ENCODE peak calls at places on chromosome 1, in nine cellular contexts. One of them, this sample, is unnamed.

GRCh38 chr1:60448866-60449265 is 375.3 kb upstream of the C1orf87 start:
- DNase-seq in upper lobe of left lung: no peak
- DNase-seq in A549: no peak
- DNase-seq in heart right ventricle: no peak
- DNase-seq in adrenal gland: no peak
- DNase-seq in CD8-positive, alpha-beta T cell: no peak
- DNase-seq in cardiac muscle cell: no peak
- DNase-seq in PC-3: no peak
- DNase-seq in sigmoid colon: no peak
- DNase-seq in this sample: no peak

GRCh38 chr1:21546122-21546825 is 37.1 kb downstream of the ALPL start:
- DNase-seq in CD8-positive, alpha-beta T cell: no peak
- DNase-seq in upper lobe of left lung: no peak
- DNase-seq in cardiac muscle cell: peak; percentile 80
- DNase-seq in heart right ventricle: no peak
- DNase-seq in adrenal gland: no peak
- DNase-seq in sigmoid colon: no peak
- DNase-seq in A549: no peak
- DNase-seq in PC-3: no peak
- DNase-seq in this sample: no peak

GRCh38 chr1:219669042-219669441 is 56.1 kb upstream of the ZC3H11B start:
- DNase-seq in A549: no peak
- DNase-seq in sigmoid colon: no peak
- DNase-seq in adrenal gland: no peak
- DNase-seq in cardiac muscle cell: no peak
- DNase-seq in upper lobe of left lung: no peak
- DNase-seq in heart right ventricle: no peak
- DNase-seq in PC-3: peak; percentile 56
- DNase-seq in CD8-positive, alpha-beta T cell: no peak
- DNase-seq in this sample: no peak

GRCh38 chr1:111222308-111223125 is 5.0 kb upstream of the CHI3L2 start:
- DNase-seq in sigmoid colon: peak; percentile 83
- DNase-seq in heart right ventricle: peak; percentile 66
- DNase-seq in cardiac muscle cell: peak; percentile 74
- DNase-seq in CD8-positive, alpha-beta T cell: peak; percentile 57
- DNase-seq in upper lobe of left lung: no peak
- DNase-seq in A549: peak; percentile 56
- DNase-seq in PC-3: peak; percentile 90
- DNase-seq in adrenal gland: peak; percentile 83
- DNase-seq in this sample: peak; percentile 86

GRCh38 chr1:2875677-2876531 is 74.4 kb upstream of the TTC34 start:
- DNase-seq in cardiac muscle cell: no peak
- DNase-seq in PC-3: peak; percentile 49
- DNase-seq in CD8-positive, alpha-beta T cell: no peak
- DNase-seq in sigmoid colon: no peak
- DNase-seq in A549: peak; percentile 28
- DNase-seq in upper lobe of left lung: peak; percentile 87
- DNase-seq in adrenal gland: no peak
- DNase-seq in heart right ventricle: no peak
- DNase-seq in this sample: no peak

GRCh38 chr1:203425668-203425999 is 50.0 kb upstream of the PRELP start:
- DNase-seq in A549: no peak
- DNase-seq in PC-3: peak; percentile 40
- DNase-seq in adrenal gland: no peak
- DNase-seq in sigmoid colon: no peak
- DNase-seq in upper lobe of left lung: no peak
- DNase-seq in CD8-positive, alpha-beta T cell: no peak
- DNase-seq in heart right ventricle: no peak
- DNase-seq in cardiac muscle cell: no peak
- DNase-seq in this sample: no peak

GRCh38 chr1:207959141-207959825 is 48.4 kb upstream of the CD34 start:
- DNase-seq in heart right ventricle: peak; percentile 86
- DNase-seq in upper lobe of left lung: peak; percentile 95
- DNase-seq in cardiac muscle cell: peak; percentile 78
- DNase-seq in sigmoid colon: peak; percentile 94
- DNase-seq in PC-3: no peak
- DNase-seq in CD8-positive, alpha-beta T cell: no peak
- DNase-seq in adrenal gland: peak; percentile 91
- DNase-seq in A549: no peak
- DNase-seq in this sample: peak; percentile 66

GRCh38 chr1:22318279-22318983 is 133.2 kb upstream of the ZBTB40 start:
- DNase-seq in cardiac muscle cell: no peak
- DNase-seq in A549: no peak
- DNase-seq in heart right ventricle: no peak
- DNase-seq in upper lobe of left lung: peak; percentile 63
- DNase-seq in PC-3: no peak
- DNase-seq in sigmoid colon: no peak
- DNase-seq in CD8-positive, alpha-beta T cell: no peak
- DNase-seq in adrenal gland: peak; percentile 79
- DNase-seq in this sample: peak; percentile 88

GRCh38 chr1:155295183-155295941 is 5.9 kb downstream of the PKLR start:
- DNase-seq in heart right ventricle: no peak
- DNase-seq in PC-3: no peak
- DNase-seq in cardiac muscle cell: no peak
- DNase-seq in upper lobe of left lung: peak; percentile 82
- DNase-seq in adrenal gland: no peak
- DNase-seq in sigmoid colon: no peak
- DNase-seq in CD8-positive, alpha-beta T cell: no peak
- DNase-seq in A549: no peak
- DNase-seq in this sample: no peak

GRCh38 chr1:218700666-218701065 is 355.5 kb downstream of the TGFB2 start:
- DNase-seq in A549: no peak
- DNase-seq in cardiac muscle cell: no peak
- DNase-seq in heart right ventricle: no peak
- DNase-seq in adrenal gland: no peak
- DNase-seq in upper lobe of left lung: no peak
- DNase-seq in sigmoid colon: no peak
- DNase-seq in CD8-positive, alpha-beta T cell: no peak
- DNase-seq in PC-3: no peak
- DNase-seq in this sample: no peak

GRCh38 chr1:92901699-92902405 is 59.4 kb downstream of the DIPK1A start:
- DNase-seq in sigmoid colon: no peak
- DNase-seq in A549: no peak
- DNase-seq in CD8-positive, alpha-beta T cell: no peak
- DNase-seq in adrenal gland: no peak
- DNase-seq in cardiac muscle cell: no peak
- DNase-seq in heart right ventricle: no peak
- DNase-seq in upper lobe of left lung: no peak
- DNase-seq in PC-3: no peak
- DNase-seq in this sample: no peak

GRCh38 chr1:16038620-16038912 is 5.0 kb upstream of the CLCNKB start:
- DNase-seq in heart right ventricle: no peak
- DNase-seq in cardiac muscle cell: no peak
- DNase-seq in sigmoid colon: no peak
- DNase-seq in adrenal gland: no peak
- DNase-seq in PC-3: peak; percentile 18
- DNase-seq in upper lobe of left lung: no peak
- DNase-seq in CD8-positive, alpha-beta T cell: no peak
- DNase-seq in A549: no peak
- DNase-seq in this sample: no peak

GRCh38 chr1:67723620-67724019 is 38.6 kb downstream of the GADD45A start:
- DNase-seq in PC-3: peak; percentile 85
- DNase-seq in cardiac muscle cell: peak; percentile 50
- DNase-seq in heart right ventricle: peak; percentile 37
- DNase-seq in adrenal gland: no peak
- DNase-seq in sigmoid colon: no peak
- DNase-seq in CD8-positive, alpha-beta T cell: no peak
- DNase-seq in A549: no peak
- DNase-seq in upper lobe of left lung: no peak
- DNase-seq in this sample: no peak

GRCh38 chr1:93749487-93749886 is 67.8 kb upstream of the BCAR3 start:
- DNase-seq in upper lobe of left lung: no peak
- DNase-seq in CD8-positive, alpha-beta T cell: no peak
- DNase-seq in A549: no peak
- DNase-seq in PC-3: peak; percentile 43
- DNase-seq in adrenal gland: no peak
- DNase-seq in heart right ventricle: no peak
- DNase-seq in sigmoid colon: no peak
- DNase-seq in cardiac muscle cell: no peak
- DNase-seq in this sample: no peak

GRCh38 chr1:162649606-162650005 is 17.3 kb downstream of the DDR2 start:
- DNase-seq in adrenal gland: no peak
- DNase-seq in sigmoid colon: no peak
- DNase-seq in heart right ventricle: no peak
- DNase-seq in upper lobe of left lung: no peak
- DNase-seq in PC-3: no peak
- DNase-seq in A549: no peak
- DNase-seq in CD8-positive, alpha-beta T cell: no peak
- DNase-seq in cardiac muscle cell: no peak
- DNase-seq in this sample: peak; percentile 66

GRCh38 chr1:24744911-24745710 is at the start of gene CLIC4:
- DNase-seq in heart right ventricle: peak; percentile 100
- DNase-seq in CD8-positive, alpha-beta T cell: peak; percentile 99
- DNase-seq in PC-3: peak; percentile 99
- DNase-seq in adrenal gland: peak; percentile 100
- DNase-seq in upper lobe of left lung: peak; percentile 100
- DNase-seq in A549: peak; percentile 98
- DNase-seq in cardiac muscle cell: peak; percentile 100
- DNase-seq in sigmoid colon: peak; percentile 100
- DNase-seq in this sample: peak; percentile 100

DNA sequence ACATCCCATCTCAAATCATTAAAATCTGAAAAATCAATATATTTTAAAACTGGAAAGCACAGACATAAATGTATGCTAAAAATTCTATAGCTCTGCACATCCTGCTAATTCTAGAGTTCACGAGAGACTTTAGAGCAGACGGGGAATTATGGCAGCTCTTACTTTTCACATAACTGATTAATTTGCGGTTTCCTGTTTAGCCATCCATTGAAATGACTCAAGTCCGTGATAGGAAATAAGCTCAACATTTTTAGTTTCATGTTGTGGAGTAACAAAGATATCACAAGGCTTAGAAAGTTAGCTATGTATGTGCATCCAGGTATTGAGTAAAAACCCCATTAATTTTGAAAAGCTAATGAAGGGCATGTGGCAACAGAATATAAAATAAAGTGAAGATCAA is 123.2 kb downstream of the SMYD2 start:
- DNase-seq in CD8-positive, alpha-beta T cell: no peak
- DNase-seq in heart right ventricle: no peak
- DNase-seq in sigmoid colon: no peak
- DNase-seq in PC-3: no peak
- DNase-seq in A549: no peak
- DNase-seq in cardiac muscle cell: peak; percentile 79
- DNase-seq in adrenal gland: no peak
- DNase-seq in upper lobe of left lung: no peak
- DNase-seq in this sample: no peak
- H3K27ac ChIP-seq in CD8-positive, alpha-beta T cell: no peak overlapping the region
- H3K27ac ChIP-seq in heart right ventricle: no peak overlapping the region
- H3K27ac ChIP-seq in sigmoid colon: no peak overlapping the region
- H3K27ac ChIP-seq in PC-3: no peak overlapping the region
- H3K27ac ChIP-seq in A549: no peak overlapping the region
- H3K27ac ChIP-seq in cardiac muscle cell: no peak overlapping the region
- H3K27ac ChIP-seq in adrenal gland: no peak overlapping the region
- H3K27ac ChIP-seq in upper lobe of left lung: no peak overlapping the region
- H3K27ac ChIP-seq in this sample: no peak overlapping the region

GRCh38 chr1:233782932-233783586 is 121.4 kb upstream of the SLC35F3 start:
- DNase-seq in upper lobe of left lung: no peak
- DNase-seq in sigmoid colon: no peak
- DNase-seq in CD8-positive, alpha-beta T cell: no peak
- DNase-seq in heart right ventricle: no peak
- DNase-seq in cardiac muscle cell: no peak
- DNase-seq in PC-3: no peak
- DNase-seq in adrenal gland: no peak
- DNase-seq in A549: no peak
- DNase-seq in this sample: no peak
- TF ChIP-seq CTCF in upper lobe of left lung: no peak
- TF ChIP-seq CTCF in sigmoid colon: no peak
- TF ChIP-seq CTCF in CD8-positive, alpha-beta T cell: no peak
- TF ChIP-seq CTCF in heart right ventricle: no peak
- TF ChIP-seq CTCF in cardiac muscle cell: no peak
- TF ChIP-seq CTCF in PC-3: no peak
- TF ChIP-seq CTCF in adrenal gland: no peak
- TF ChIP-seq CTCF in A549: no peak
- TF ChIP-seq CTCF in this sample: no peak

DNA sequence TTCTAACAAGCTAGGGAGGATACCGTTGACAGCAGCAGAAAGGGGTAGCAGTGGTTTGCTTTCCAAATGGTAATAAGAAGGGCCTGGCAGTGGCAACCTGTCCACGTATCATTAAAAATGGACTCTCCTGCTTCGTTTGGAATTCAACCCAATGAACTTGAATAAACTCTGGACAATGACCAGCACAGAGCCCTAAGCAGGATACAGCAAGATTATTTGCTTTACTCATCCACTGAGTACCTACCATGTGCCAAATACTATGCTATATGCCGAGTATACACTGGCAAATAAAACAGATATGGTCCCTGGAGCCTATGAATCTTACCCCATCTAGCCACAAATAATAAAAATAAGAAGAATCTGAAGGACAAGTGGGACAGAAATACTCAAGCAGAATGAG is 6.7 kb downstream of the OVAAL start:
- DNase-seq in PC-3: no peak
- DNase-seq in CD8-positive, alpha-beta T cell: no peak
- DNase-seq in adrenal gland: no peak
- DNase-seq in upper lobe of left lung: no peak
- DNase-seq in A549: no peak
- DNase-seq in cardiac muscle cell: no peak
- DNase-seq in sigmoid colon: no peak
- DNase-seq in heart right ventricle: no peak
- DNase-seq in this sample: no peak
- H3K27ac ChIP-seq in PC-3: no peak overlapping the region
- H3K27ac ChIP-seq in CD8-positive, alpha-beta T cell: no peak overlapping the region
- H3K27ac ChIP-seq in adrenal gland: no peak overlapping the region
- H3K27ac ChIP-seq in upper lobe of left lung: no peak overlapping the region
- H3K27ac ChIP-seq in A549: peak overlapping the region; percentile 1
- H3K27ac ChIP-seq in cardiac muscle cell: no peak overlapping the region
- H3K27ac ChIP-seq in sigmoid colon: no peak overlapping the region
- H3K27ac ChIP-seq in heart right ventricle: peak overlapping the region; percentile 50
- H3K27ac ChIP-seq in this sample: no peak overlapping the region

GRCh38 chr1:202274611-202275010 is 67.1 kb downstream of the UBE2T start:
- DNase-seq in upper lobe of left lung: no peak
- DNase-seq in PC-3: peak; percentile 51
- DNase-seq in cardiac muscle cell: peak; percentile 52
- DNase-seq in adrenal gland: peak; percentile 44
- DNase-seq in A549: peak; percentile 54
- DNase-seq in sigmoid colon: no peak
- DNase-seq in CD8-positive, alpha-beta T cell: peak; percentile 30
- DNase-seq in heart right ventricle: peak; percentile 17
- DNase-seq in this sample: no peak
- TF ChIP-seq CTCF in upper lobe of left lung: no peak
- TF ChIP-seq CTCF in PC-3: peak; percentile 70
- TF ChIP-seq CTCF in cardiac muscle cell: peak; percentile 63
- TF ChIP-seq CTCF in adrenal gland: peak; percentile 42
- TF ChIP-seq CTCF in A549: peak; percentile 57
- TF ChIP-seq CTCF in sigmoid colon: no peak
- TF ChIP-seq CTCF in CD8-positive, alpha-beta T cell: no peak
- TF ChIP-seq CTCF in heart right ventricle: peak; percentile 39
- TF ChIP-seq CTCF in this sample: peak; percentile 21

GRCh38 chr1:115069186-115069585 is 20.1 kb downstream of the TSPAN2 start:
- DNase-seq in CD8-positive, alpha-beta T cell: no peak
- DNase-seq in cardiac muscle cell: no peak
- DNase-seq in A549: no peak
- DNase-seq in sigmoid colon: peak; percentile 90
- DNase-seq in adrenal gland: no peak
- DNase-seq in heart right ventricle: no peak
- DNase-seq in upper lobe of left lung: no peak
- DNase-seq in PC-3: peak; percentile 73
- DNase-seq in this sample: no peak
- H3K27ac ChIP-seq in CD8-positive, alpha-beta T cell: no peak overlapping the region
- H3K27ac ChIP-seq in cardiac muscle cell: peak overlapping the region; percentile 81
- H3K27ac ChIP-seq in A549: no peak overlapping the region
- H3K27ac ChIP-seq in sigmoid colon: peak overlapping the region; percentile 73
- H3K27ac ChIP-seq in adrenal gland: no peak overlapping the region
- H3K27ac ChIP-seq in heart right ventricle: no peak overlapping the region
- H3K27ac ChIP-seq in upper lobe of left lung: no peak overlapping the region
- H3K27ac ChIP-seq in PC-3: no peak overlapping the region
- H3K27ac ChIP-seq in this sample: no peak overlapping the region